ENCODE peak calls at places on chromosomes 16 and 17, in five cellular contexts. One of them, this sample, is unnamed. For H3K4me1, the result is how much of the 10 kb centered on the place peaks cover.

GRCh38 chr17:81090361-81091133 is 55.6 kb downstream of the BAIAP2 start:
- DNase-seq in ovary: no peak
- DNase-seq in A549: peak
- DNase-seq in CD4-positive, CD25-positive, alpha-beta regulatory T cell: no peak
- DNase-seq in uterus: no peak
- DNase-seq in this sample: peak

GRCh38 chr17:82064433-82065192 is 991 bp downstream of the DUS1L start:
- DNase-seq in CD4-positive, CD25-positive, alpha-beta regulatory T cell: no peak
- DNase-seq in A549: no peak
- DNase-seq in ovary: no peak
- DNase-seq in uterus: no peak
- DNase-seq in this sample: no peak

GRCh38 chr17:8753136-8753975 is 5.0 kb downstream of the SPDYE4 start:
- DNase-seq in A549: no peak
- DNase-seq in ovary: no peak
- DNase-seq in CD4-positive, CD25-positive, alpha-beta regulatory T cell: no peak
- DNase-seq in uterus: no peak
- DNase-seq in this sample: no peak

GRCh38 chr16:83681421-83681820 is 126.4 kb upstream of the HSBP1 start:
- DNase-seq in uterus: no peak
- DNase-seq in CD4-positive, CD25-positive, alpha-beta regulatory T cell: no peak
- DNase-seq in ovary: no peak
- DNase-seq in A549: no peak
- DNase-seq in this sample: no peak

GRCh38 chr16:50697881-50698767 is 4.7 kb downstream of the NOD2 start:
- DNase-seq in CD4-positive, CD25-positive, alpha-beta regulatory T cell: peak
- DNase-seq in uterus: peak
- DNase-seq in A549: no peak
- DNase-seq in ovary: no peak
- DNase-seq in this sample: no peak

GRCh38 chr16:88383401-88384221 is 852 bp downstream of the ZNF469 start:
- DNase-seq in A549: peak
- DNase-seq in ovary: peak
- DNase-seq in uterus: peak
- DNase-seq in CD4-positive, CD25-positive, alpha-beta regulatory T cell: no peak
- DNase-seq in this sample: peak

GRCh38 chr16:48611329-48612137 is 1.6 kb upstream of the N4BP1 start:
- DNase-seq in CD4-positive, CD25-positive, alpha-beta regulatory T cell: peak
- DNase-seq in ovary: no peak
- DNase-seq in uterus: no peak
- DNase-seq in A549: peak
- DNase-seq in this sample: no peak

GRCh38 chr17:74935585-74936469 is at the start of gene OTOP3:
- DNase-seq in ovary: no peak
- DNase-seq in uterus: no peak
- DNase-seq in A549: no peak
- DNase-seq in CD4-positive, CD25-positive, alpha-beta regulatory T cell: no peak
- DNase-seq in this sample: no peak

GRCh38 chr17:376936-377863 is 24.6 kb upstream of the RPH3AL start:
- DNase-seq in A549: peak
- DNase-seq in uterus: no peak
- DNase-seq in CD4-positive, CD25-positive, alpha-beta regulatory T cell: no peak
- DNase-seq in ovary: no peak
- DNase-seq in this sample: peak

GRCh38 chr17:72822358-72823023 is 270.0 kb downstream of the SLC39A11 start:
- DNase-seq in ovary: no peak
- DNase-seq in A549: no peak
- DNase-seq in uterus: no peak
- DNase-seq in CD4-positive, CD25-positive, alpha-beta regulatory T cell: no peak
- DNase-seq in this sample: no peak

GRCh38 chr16:77679901-77680300 is 42.4 kb upstream of the NUDT7 start:
- DNase-seq in CD4-positive, CD25-positive, alpha-beta regulatory T cell: no peak
- DNase-seq in A549: peak
- DNase-seq in ovary: no peak
- DNase-seq in uterus: no peak
- DNase-seq in this sample: no peak

GRCh38 chr17:13266596-13266995 is 248.8 kb upstream of the ELAC2 start:
- DNase-seq in A549: no peak
- DNase-seq in uterus: no peak
- DNase-seq in ovary: no peak
- DNase-seq in CD4-positive, CD25-positive, alpha-beta regulatory T cell: no peak
- DNase-seq in this sample: no peak

GRCh38 chr16:7086842-7087616 is 245.6 kb upstream of the RBFOX1 start:
- DNase-seq in uterus: peak
- DNase-seq in A549: peak
- DNase-seq in ovary: no peak
- DNase-seq in CD4-positive, CD25-positive, alpha-beta regulatory T cell: no peak
- DNase-seq in this sample: no peak

GRCh38 chr17:35865412-35866355 is 3.0 kb downstream of the HEATR9 start:
- DNase-seq in ovary: no peak
- DNase-seq in uterus: no peak
- DNase-seq in A549: no peak
- DNase-seq in CD4-positive, CD25-positive, alpha-beta regulatory T cell: no peak
- DNase-seq in this sample: no peak

GRCh38 chr17:77042688-77043330 is 98.0 kb upstream of the SEC14L1 start:
- DNase-seq in CD4-positive, CD25-positive, alpha-beta regulatory T cell: no peak
- DNase-seq in ovary: no peak
- DNase-seq in A549: no peak
- DNase-seq in uterus: no peak
- DNase-seq in this sample: no peak

GRCh38 chr17:75526555-75527270 is 1.2 kb downstream of the LLGL2 start:
- DNase-seq in A549: no peak
- DNase-seq in CD4-positive, CD25-positive, alpha-beta regulatory T cell: no peak
- DNase-seq in ovary: no peak
- DNase-seq in uterus: no peak
- DNase-seq in this sample: no peak

GRCh38 chr17:61846976-61847375 is 16.4 kb downstream of the BRIP1 start:
- DNase-seq in CD4-positive, CD25-positive, alpha-beta regulatory T cell: no peak
- DNase-seq in A549: no peak
- DNase-seq in uterus: no peak
- DNase-seq in ovary: no peak
- DNase-seq in this sample: no peak

GRCh38 chr17:1929896-1930750 is 95.0 kb downstream of the RTN4RL1 start:
- DNase-seq in uterus: no peak
- DNase-seq in ovary: no peak
- DNase-seq in A549: no peak
- DNase-seq in CD4-positive, CD25-positive, alpha-beta regulatory T cell: no peak
- DNase-seq in this sample: no peak

GRCh38 chr17:62187681-62188080 is 122.6 kb upstream of the MED13 start:
- DNase-seq in uterus: no peak
- DNase-seq in A549: no peak
- DNase-seq in ovary: no peak
- DNase-seq in CD4-positive, CD25-positive, alpha-beta regulatory T cell: no peak
- DNase-seq in this sample: no peak

GRCh38 chr17:43517615-43518386 is 28.3 kb downstream of the ETV4 start:
- DNase-seq in uterus: no peak
- DNase-seq in ovary: no peak
- DNase-seq in CD4-positive, CD25-positive, alpha-beta regulatory T cell: no peak
- DNase-seq in A549: no peak
- DNase-seq in this sample: no peak

GRCh38 chr17:49949634-49950033 is 19.4 kb upstream of the DLX4 start:
- DNase-seq in uterus: no peak
- DNase-seq in A549: no peak
- DNase-seq in CD4-positive, CD25-positive, alpha-beta regulatory T cell: no peak
- DNase-seq in ovary: no peak
- DNase-seq in this sample: no peak

GRCh38 chr16:87318158-87318644 is 1.0 kb upstream of the C16orf95 start:
- DNase-seq in ovary: no peak
- DNase-seq in CD4-positive, CD25-positive, alpha-beta regulatory T cell: no peak
- DNase-seq in uterus: no peak
- DNase-seq in A549: no peak
- DNase-seq in this sample: no peak

GRCh38 chr17:63434951-63435571 is 11.0 kb downstream of the CYB561 start:
- DNase-seq in A549: peak
- DNase-seq in ovary: peak
- DNase-seq in CD4-positive, CD25-positive, alpha-beta regulatory T cell: no peak
- DNase-seq in uterus: peak
- DNase-seq in this sample: peak

GRCh38 chr16:22007159-22007508 is 777 bp upstream of the MOSMO start:
- DNase-seq in uterus: no peak
- DNase-seq in A549: no peak
- DNase-seq in CD4-positive, CD25-positive, alpha-beta regulatory T cell: no peak
- DNase-seq in ovary: no peak
- DNase-seq in this sample: no peak

DNA sequence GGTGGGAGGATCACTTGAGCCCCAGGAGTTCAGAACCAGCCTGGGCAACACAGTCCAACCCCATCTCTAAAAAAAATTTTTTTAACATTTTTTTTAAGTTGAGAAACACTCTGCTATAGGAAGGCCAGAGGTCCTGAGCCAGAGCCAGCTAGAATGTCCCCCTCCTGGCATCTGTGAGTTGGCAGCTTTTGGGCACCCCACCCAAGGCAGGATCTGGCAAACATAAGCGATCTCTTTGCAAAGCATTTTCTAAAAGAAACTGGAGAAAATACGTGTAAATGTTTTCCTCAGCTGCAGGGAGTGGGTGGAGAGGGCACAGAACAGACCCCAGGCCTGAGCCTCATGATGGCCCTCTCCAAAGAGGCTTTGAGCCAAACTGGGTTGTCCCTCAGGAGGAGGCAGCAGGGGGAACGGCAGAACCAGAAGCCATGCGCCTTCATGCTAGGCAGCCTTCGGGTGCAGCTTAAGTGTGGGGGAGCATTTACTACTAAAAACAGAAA is 11.7 kb downstream of the CAVIN1 start:
- DNase-seq in uterus: no peak
- DNase-seq in CD4-positive, CD25-positive, alpha-beta regulatory T cell: no peak
- DNase-seq in ovary: no peak
- DNase-seq in A549: no peak
- DNase-seq in this sample: no peak
- H3K27ac ChIP-seq in uterus: peak
- H3K27ac ChIP-seq in CD4-positive, CD25-positive, alpha-beta regulatory T cell: no peak
- H3K27ac ChIP-seq in ovary: peak
- H3K27ac ChIP-seq in A549: peak
- H3K27ac ChIP-seq in this sample: peak

GRCh38 chr17:36939944-36940312 is 2.7 kb downstream of the LHX1 start:
- DNase-seq in uterus: no peak
- DNase-seq in CD4-positive, CD25-positive, alpha-beta regulatory T cell: no peak
- DNase-seq in A549: no peak
- DNase-seq in ovary: no peak
- DNase-seq in this sample: no peak
- H3K4me1 ChIP-seq in uterus: under half
- H3K4me1 ChIP-seq in CD4-positive, CD25-positive, alpha-beta regulatory T cell: half or more
- H3K4me1 ChIP-seq in A549: under half
- H3K4me1 ChIP-seq in ovary: under half
- H3K4me1 ChIP-seq in this sample: under half

GRCh38 chr16:53064179-53064578 is 9.4 kb downstream of the CHD9 start:
- DNase-seq in CD4-positive, CD25-positive, alpha-beta regulatory T cell: no peak
- DNase-seq in A549: no peak
- DNase-seq in ovary: no peak
- DNase-seq in uterus: no peak
- DNase-seq in this sample: no peak

GRCh38 chr16:53059672-53060071 is 4.9 kb downstream of the CHD9 start:
- DNase-seq in CD4-positive, CD25-positive, alpha-beta regulatory T cell: no peak
- DNase-seq in A549: no peak
- DNase-seq in ovary: no peak
- DNase-seq in uterus: no peak
- DNase-seq in this sample: no peak

GRCh38 chr16:53058882-53059281 is 4.1 kb downstream of the CHD9 start:
- DNase-seq in ovary: no peak
- DNase-seq in uterus: no peak
- DNase-seq in CD4-positive, CD25-positive, alpha-beta regulatory T cell: no peak
- DNase-seq in A549: no peak
- DNase-seq in this sample: no peak

GRCh38 chr16:53061256-53061655 is 6.5 kb downstream of the CHD9 start:
- DNase-seq in CD4-positive, CD25-positive, alpha-beta regulatory T cell: no peak
- DNase-seq in A549: no peak
- DNase-seq in ovary: no peak
- DNase-seq in uterus: no peak
- DNase-seq in this sample: no peak

GRCh38 chr16:53061701-53062159 is 6.9 kb downstream of the CHD9 start:
- DNase-seq in CD4-positive, CD25-positive, alpha-beta regulatory T cell: no peak
- DNase-seq in A549: no peak
- DNase-seq in ovary: no peak
- DNase-seq in uterus: no peak
- DNase-seq in this sample: peak
- H3K27ac ChIP-seq in CD4-positive, CD25-positive, alpha-beta regulatory T cell: no peak
- H3K27ac ChIP-seq in A549: no peak
- H3K27ac ChIP-seq in ovary: no peak
- H3K27ac ChIP-seq in uterus: no peak
- H3K27ac ChIP-seq in this sample: no peak

GRCh38 chr17:78897639-78897996 is 5.4 kb downstream of the CEP295NL start:
- DNase-seq in ovary: no peak
- DNase-seq in A549: no peak
- DNase-seq in CD4-positive, CD25-positive, alpha-beta regulatory T cell: no peak
- DNase-seq in uterus: no peak
- DNase-seq in this sample: no peak
- H3K4me1 ChIP-seq in ovary: under half
- H3K4me1 ChIP-seq in A549: under half
- H3K4me1 ChIP-seq in CD4-positive, CD25-positive, alpha-beta regulatory T cell: under half
- H3K4me1 ChIP-seq in uterus: under half
- H3K4me1 ChIP-seq in this sample: under half

DNA sequence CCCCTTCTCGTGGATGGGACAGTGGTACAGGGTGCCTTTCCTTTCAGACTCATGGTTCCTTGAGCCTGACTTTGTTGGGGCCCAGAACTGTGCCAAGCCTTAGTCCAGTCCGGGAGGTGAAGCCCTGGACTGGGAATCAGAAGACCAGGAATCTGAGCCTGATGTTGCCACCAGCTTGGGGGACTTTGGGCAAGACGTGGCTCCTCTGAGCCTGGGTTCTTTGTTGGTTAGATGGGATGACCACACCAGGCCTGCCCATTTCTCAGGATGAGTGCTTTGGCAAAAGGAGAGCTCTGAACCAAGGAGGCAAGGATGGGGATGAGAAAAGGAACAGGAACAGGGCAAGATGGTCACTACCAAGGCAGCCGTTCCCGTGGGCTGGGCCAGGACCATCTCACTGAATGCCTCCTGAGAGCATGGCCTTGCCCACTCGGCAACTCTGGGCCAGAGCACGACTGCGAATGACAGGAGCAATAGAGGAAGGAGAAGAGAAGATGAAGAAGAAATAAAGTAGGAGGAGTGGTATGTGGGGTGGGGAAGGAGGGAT is 32.5 kb downstream of the PITPNM3 start:
- DNase-seq in CD4-positive, CD25-positive, alpha-beta regulatory T cell: no peak
- DNase-seq in uterus: no peak
- DNase-seq in ovary: no peak
- DNase-seq in A549: no peak
- DNase-seq in this sample: peak
- H3K27ac ChIP-seq in CD4-positive, CD25-positive, alpha-beta regulatory T cell: no peak
- H3K27ac ChIP-seq in uterus: no peak
- H3K27ac ChIP-seq in ovary: no peak
- H3K27ac ChIP-seq in A549: peak
- H3K27ac ChIP-seq in this sample: no peak

GRCh38 chr17:38815576-38816193 is 9.4 kb downstream of the CWC25 start:
- DNase-seq in ovary: no peak
- DNase-seq in CD4-positive, CD25-positive, alpha-beta regulatory T cell: no peak
- DNase-seq in uterus: no peak
- DNase-seq in A549: peak
- DNase-seq in this sample: no peak
- H3K4me1 ChIP-seq in ovary: under half
- H3K4me1 ChIP-seq in CD4-positive, CD25-positive, alpha-beta regulatory T cell: under half
- H3K4me1 ChIP-seq in uterus: under half
- H3K4me1 ChIP-seq in A549: under half
- H3K4me1 ChIP-seq in this sample: under half

This sample was measured in upper lobe of right lung.